ENCODE peak calls at places on chromosomes 11 and 22, in five cellular contexts. One of them, this sample, is unnamed.

GRCh38 chr22:26325641-26326040 is 103.4 kb upstream of the ASPHD2 start:
- DNase-seq in H9: no peak
- DNase-seq in mesenchymal stem cell: no peak
- DNase-seq in H1: no peak
- DNase-seq in trophoblast cell: no peak
- DNase-seq in this sample: no peak

GRCh38 chr11:124669193-124669592 is 4.3 kb downstream of the SIAE start:
- DNase-seq in H9: peak; percentile 51
- DNase-seq in mesenchymal stem cell: peak; percentile 49
- DNase-seq in H1: no peak
- DNase-seq in trophoblast cell: peak; percentile 24
- DNase-seq in this sample: no peak

GRCh38 chr11:89498845-89499448 is 7.8 kb upstream of the NOX4 start:
- DNase-seq in H9: peak; percentile 27
- DNase-seq in mesenchymal stem cell: no peak
- DNase-seq in H1: no peak
- DNase-seq in trophoblast cell: no peak
- DNase-seq in this sample: no peak

GRCh38 chr11:103110406-103110805 is 1.2 kb downstream of the DYNC2H1 start:
- DNase-seq in H9: no peak
- DNase-seq in mesenchymal stem cell: peak; percentile 64
- DNase-seq in H1: no peak
- DNase-seq in trophoblast cell: peak; percentile 7
- DNase-seq in this sample: no peak

GRCh38 chr22:23256986-23257888 is 76.9 kb downstream of the BCR start:
- DNase-seq in H9: no peak
- DNase-seq in mesenchymal stem cell: peak; percentile 22
- DNase-seq in H1: no peak
- DNase-seq in trophoblast cell: no peak
- DNase-seq in this sample: no peak

GRCh38 chr11:12148882-12149281 is 38.5 kb downstream of the MICAL2 start:
- DNase-seq in H9: no peak
- DNase-seq in mesenchymal stem cell: no peak
- DNase-seq in H1: no peak
- DNase-seq in trophoblast cell: no peak
- DNase-seq in this sample: no peak

GRCh38 chr11:95950905-95951304 is 27.0 kb upstream of the MTMR2 start:
- DNase-seq in H9: no peak
- DNase-seq in mesenchymal stem cell: no peak
- DNase-seq in H1: no peak
- DNase-seq in trophoblast cell: no peak
- DNase-seq in this sample: no peak

GRCh38 chr11:9594267-9595046 is 21.0 kb downstream of the WEE1 start:
- DNase-seq in H9: no peak
- DNase-seq in mesenchymal stem cell: no peak
- DNase-seq in H1: no peak
- DNase-seq in trophoblast cell: no peak
- DNase-seq in this sample: no peak

GRCh38 chr11:12043959-12044772 is 35.7 kb upstream of the DKK3 start:
- DNase-seq in H9: peak; percentile 79
- DNase-seq in mesenchymal stem cell: peak; percentile 97
- DNase-seq in H1: peak; percentile 27
- DNase-seq in trophoblast cell: peak; percentile 80
- DNase-seq in this sample: peak; percentile 68

GRCh38 chr11:96204721-96205459 is 138.1 kb downstream of the MAML2 start:
- DNase-seq in H9: no peak
- DNase-seq in mesenchymal stem cell: no peak
- DNase-seq in H1: no peak
- DNase-seq in trophoblast cell: no peak
- DNase-seq in this sample: no peak

GRCh38 chr22:47173535-47174021 is 411.1 kb downstream of the TBC1D22A start:
- DNase-seq in H9: no peak
- DNase-seq in mesenchymal stem cell: no peak
- DNase-seq in H1: no peak
- DNase-seq in trophoblast cell: no peak
- DNase-seq in this sample: no peak

GRCh38 chr11:565921-566509 is 5.2 kb downstream of the RASSF7 start:
- DNase-seq in H9: peak; percentile 58
- DNase-seq in mesenchymal stem cell: no peak
- DNase-seq in H1: no peak
- DNase-seq in trophoblast cell: peak; percentile 68
- DNase-seq in this sample: no peak

GRCh38 chr11:73225001-73225686 is 7.1 kb downstream of the P2RY2 start:
- DNase-seq in H9: no peak
- DNase-seq in mesenchymal stem cell: no peak
- DNase-seq in H1: no peak
- DNase-seq in trophoblast cell: peak; percentile 74
- DNase-seq in this sample: no peak

GRCh38 chr11:11813288-11813962 is 28.3 kb upstream of the USP47 start:
- DNase-seq in H9: no peak
- DNase-seq in mesenchymal stem cell: peak; percentile 96
- DNase-seq in H1: no peak
- DNase-seq in trophoblast cell: peak; percentile 89
- DNase-seq in this sample: no peak

GRCh38 chr11:1202154-1202775 is 20.6 kb upstream of the MUC5B start:
- DNase-seq in H9: peak; percentile 29
- DNase-seq in mesenchymal stem cell: no peak
- DNase-seq in H1: no peak
- DNase-seq in trophoblast cell: no peak
- DNase-seq in this sample: no peak

GRCh38 chr11:44870142-44870541 is 80.5 kb downstream of the TP53I11 start:
- DNase-seq in H9: no peak
- DNase-seq in mesenchymal stem cell: no peak
- DNase-seq in H1: no peak
- DNase-seq in trophoblast cell: no peak
- DNase-seq in this sample: no peak

GRCh38 chr11:65479184-65480145 is 19.4 kb upstream of the MALAT1 start:
- DNase-seq in H9: peak; percentile 76
- DNase-seq in mesenchymal stem cell: peak; percentile 97
- DNase-seq in H1: no peak
- DNase-seq in trophoblast cell: no peak
- DNase-seq in this sample: no peak

GRCh38 chr11:72742522-72743320 is 9.5 kb downstream of the ARAP1 start:
- DNase-seq in H9: no peak
- DNase-seq in mesenchymal stem cell: no peak
- DNase-seq in H1: no peak
- DNase-seq in trophoblast cell: no peak
- DNase-seq in this sample: no peak

GRCh38 chr11:66843776-66844495 is 695 bp downstream of the RCE1 start:
- DNase-seq in H9: no peak
- DNase-seq in mesenchymal stem cell: no peak
- DNase-seq in H1: no peak
- DNase-seq in trophoblast cell: no peak
- DNase-seq in this sample: no peak

GRCh38 chr22:24039046-24039445 is 27.9 kb downstream of the CABIN1 start:
- DNase-seq in H9: no peak
- DNase-seq in mesenchymal stem cell: no peak
- DNase-seq in H1: no peak
- DNase-seq in trophoblast cell: no peak
- DNase-seq in this sample: no peak

GRCh38 chr11:120209750-120210650 is 832 bp upstream of the OAF start:
- DNase-seq in H9: no peak
- DNase-seq in mesenchymal stem cell: peak; percentile 30
- DNase-seq in H1: no peak
- DNase-seq in trophoblast cell: no peak
- DNase-seq in this sample: no peak

GRCh38 chr11:94494200-94494545 is 389 bp downstream of the ANKRD49 start:
- DNase-seq in H9: no peak
- DNase-seq in mesenchymal stem cell: no peak
- DNase-seq in H1: peak; percentile 10
- DNase-seq in trophoblast cell: peak; percentile 41
- DNase-seq in this sample: no peak

GRCh38 chr22:36032611-36033010 is 4.0 kb upstream of the RBFOX2 start:
- DNase-seq in H9: no peak
- DNase-seq in mesenchymal stem cell: no peak
- DNase-seq in H1: no peak
- DNase-seq in trophoblast cell: peak; percentile 80
- DNase-seq in this sample: no peak
- H2BK12ac ChIP-seq in H9: no peak overlapping the region
- H2BK12ac ChIP-seq in mesenchymal stem cell: no peak overlapping the region
- H2BK12ac ChIP-seq in H1: no peak overlapping the region
- H2BK12ac ChIP-seq in trophoblast cell: no peak overlapping the region
- H2BK12ac ChIP-seq in this sample: no peak overlapping the region

DNA sequence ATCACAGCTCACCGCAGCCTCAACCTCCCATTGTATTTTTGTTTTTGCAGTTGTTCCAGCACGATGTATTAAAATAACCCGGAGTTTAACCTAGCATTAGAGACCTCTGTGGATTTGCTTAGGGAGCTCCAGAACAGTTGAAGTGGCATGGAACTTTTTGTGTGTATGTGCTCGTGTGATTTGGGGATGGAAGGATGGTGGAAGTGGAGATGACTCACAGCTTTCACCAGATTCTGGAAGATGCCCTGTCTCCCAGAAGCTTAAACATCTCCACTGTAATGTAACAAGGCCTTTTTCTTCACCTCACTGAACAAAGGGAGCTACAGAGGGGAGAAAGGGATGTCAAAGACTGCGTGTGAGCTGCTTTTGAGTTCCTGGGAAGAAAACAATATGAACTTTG is 226.2 kb downstream of the ADAMTS15 start:
- DNase-seq in H9: no peak
- DNase-seq in mesenchymal stem cell: peak; percentile 59
- DNase-seq in H1: no peak
- DNase-seq in trophoblast cell: no peak
- DNase-seq in this sample: no peak
- H2AFZ ChIP-seq in H9: no peak overlapping the region
- H2AFZ ChIP-seq in mesenchymal stem cell: no peak overlapping the region
- H2AFZ ChIP-seq in H1: no peak overlapping the region
- H2AFZ ChIP-seq in trophoblast cell: no peak overlapping the region
- H2AFZ ChIP-seq in this sample: no peak overlapping the region

GRCh38 chr11:33310720-33311500 is 53.7 kb downstream of the HIPK3 start:
- DNase-seq in H9: peak; percentile 49
- DNase-seq in mesenchymal stem cell: peak; percentile 22
- DNase-seq in H1: peak; percentile 21
- DNase-seq in trophoblast cell: peak; percentile 58
- DNase-seq in this sample: no peak
- H2BK12ac ChIP-seq in H9: no peak overlapping the region
- H2BK12ac ChIP-seq in mesenchymal stem cell: no peak overlapping the region
- H2BK12ac ChIP-seq in H1: peak overlapping the region; percentile 82
- H2BK12ac ChIP-seq in trophoblast cell: peak overlapping the region; percentile 55
- H2BK12ac ChIP-seq in this sample: no peak overlapping the region

GRCh38 chr11:17314232-17314547 is 37.4 kb upstream of the NCR3LG1 start:
- DNase-seq in H9: no peak
- DNase-seq in mesenchymal stem cell: peak; percentile 85
- DNase-seq in H1: no peak
- DNase-seq in trophoblast cell: no peak
- DNase-seq in this sample: no peak
- H2AFZ ChIP-seq in H9: no peak overlapping the region
- H2AFZ ChIP-seq in mesenchymal stem cell: no peak overlapping the region
- H2AFZ ChIP-seq in H1: no peak overlapping the region
- H2AFZ ChIP-seq in trophoblast cell: no peak overlapping the region
- H2AFZ ChIP-seq in this sample: no peak overlapping the region

GRCh38 chr11:69004411-69005182 is 8.4 kb downstream of the MRGPRF start:
- DNase-seq in H9: peak; percentile 20
- DNase-seq in mesenchymal stem cell: no peak
- DNase-seq in H1: no peak
- DNase-seq in trophoblast cell: no peak
- DNase-seq in this sample: no peak
- H2BK12ac ChIP-seq in H9: no peak overlapping the region
- H2BK12ac ChIP-seq in mesenchymal stem cell: no peak overlapping the region
- H2BK12ac ChIP-seq in H1: no peak overlapping the region
- H2BK12ac ChIP-seq in trophoblast cell: no peak overlapping the region
- H2BK12ac ChIP-seq in this sample: no peak overlapping the region

This sample was measured in neuronal stem cell.